ENCODE peak calls at places on chromosome 14, in nine cellular contexts. V is heart right ventricle; Q is esophagus squamous epithelium; N is substantia nigra; L is psoas muscle; W is cardiac muscle cell; X is heart left ventricle; A is WERI-Rb-1; Z is CD8-positive, alpha-beta memory T cell. O is an unnamed sample.

GRCh38 chr14:97218336-97218712 is 421.1 kb downstream of the VRK1 start:
- DNase-seq in V (no peak), Q (no peak), N (no peak), L (no peak), W (no peak), X (no peak), A (no peak), Z (no peak), O (no peak)

GRCh38 chr14:34035177-34035933 is 84.5 kb upstream of the EGLN3 start:
- DNase-seq in V (peak), Q (no peak), N (no peak), L (no peak), W (no peak), X (peak), A (no peak), Z (no peak), O (no peak)

GRCh38 chr14:80634106-80634758 is 307.3 kb downstream of the CEP128 start:
- DNase-seq in V (no peak), Q (no peak), N (no peak), L (no peak), W (peak), X (no peak), A (no peak), Z (no peak), O (no peak)

GRCh38 chr14:61524936-61525292 is 170.4 kb upstream of the HIF1A start:
- DNase-seq in V (no peak), Q (no peak), N (no peak), L (no peak), W (no peak), X (no peak), A (no peak), Z (no peak), O (no peak)

GRCh38 chr14:84425968-84426367 is 1104.0 kb upstream of the FLRT2 start:
- DNase-seq in V (no peak), Q (no peak), N (no peak), L (no peak), W (no peak), X (no peak), A (no peak), Z (no peak), O (no peak)

GRCh38 chr14:36981832-36982528 is 190.4 kb downstream of the SLC25A21 start:
- DNase-seq in V (no peak), Q (no peak), N (no peak), L (no peak), W (no peak), X (no peak), A (no peak), Z (no peak), O (no peak)

GRCh38 chr14:62662811-62663477 is 382.3 kb downstream of the KCNH5 start:
- DNase-seq in V (no peak), Q (no peak), N (no peak), L (no peak), W (peak), X (no peak), A (peak), Z (no peak), O (no peak)

GRCh38 chr14:60648934-60649814 is at the start of gene SIX1:
- DNase-seq in V (peak), Q (no peak), N (peak), L (peak), W (peak), X (peak), A (peak), Z (no peak), O (no peak)

GRCh38 chr14:47442206-47442605 is 233.2 kb downstream of the MDGA2 start:
- DNase-seq in V (peak), Q (no peak), N (peak), L (no peak), W (peak), X (no peak), A (peak), Z (no peak), O (no peak)

GRCh38 chr14:35687335-35687939 is 121.7 kb downstream of the RALGAPA1 start:
- DNase-seq in V (no peak), Q (no peak), N (peak), L (no peak), W (peak), X (no peak), A (peak), Z (no peak), O (no peak)

GRCh38 chr14:98580131-98580678 is 691.8 kb downstream of the BCL11B start:
- DNase-seq in V (no peak), Q (no peak), N (no peak), L (no peak), W (no peak), X (no peak), A (no peak), Z (no peak), O (no peak)

GRCh38 chr14:92565040-92565717 is 51.6 kb downstream of the RIN3 start:
- DNase-seq in V (no peak), Q (no peak), N (no peak), L (no peak), W (no peak), X (no peak), A (no peak), Z (no peak), O (no peak)

GRCh38 chr14:91719839-91720238 is 12.0 kb downstream of the CATSPERB start:
- DNase-seq in V (no peak), Q (no peak), N (no peak), L (no peak), W (no peak), X (no peak), A (no peak), Z (no peak), O (no peak)

GRCh38 chr14:60724080-60724618 is at the start of gene SIX4:
- DNase-seq in V (peak), Q (no peak), N (peak), L (peak), W (peak), X (peak), A (peak), Z (no peak), O (no peak)

GRCh38 chr14:91417983-91418386 is 365 bp upstream of the CCDC88C start:
- DNase-seq in V (no peak), Q (no peak), N (peak), L (peak), W (peak), X (no peak), A (peak), Z (peak), O (peak)

GRCh38 chr14:72839753-72840390 is 54.0 kb downstream of the DPF3 start:
- DNase-seq in V (no peak), Q (no peak), N (no peak), L (no peak), W (no peak), X (no peak), A (no peak), Z (no peak), O (no peak)

GRCh38 chr14:29709490-29709889 is 218.2 kb downstream of the PRKD1 start:
- DNase-seq in V (no peak), Q (no peak), N (no peak), L (no peak), W (peak), X (no peak), A (no peak), Z (no peak), O (no peak)

GRCh38 chr14:35492569-35493014 is 41.4 kb upstream of the INSM2 start:
- DNase-seq in V (no peak), Q (no peak), N (no peak), L (no peak), W (no peak), X (no peak), A (no peak), Z (no peak), O (no peak)

GRCh38 chr14:71698027-71698426 is 234.2 kb upstream of the RGS6 start:
- DNase-seq in V (no peak), Q (no peak), N (no peak), L (no peak), W (no peak), X (no peak), A (no peak), Z (no peak), O (no peak)

GRCh38 chr14:50736932-50737419 is 68.9 kb upstream of the SAV1 start:
- DNase-seq in V (no peak), Q (no peak), N (no peak), L (no peak), W (no peak), X (no peak), A (no peak), Z (no peak), O (no peak)

DNA sequence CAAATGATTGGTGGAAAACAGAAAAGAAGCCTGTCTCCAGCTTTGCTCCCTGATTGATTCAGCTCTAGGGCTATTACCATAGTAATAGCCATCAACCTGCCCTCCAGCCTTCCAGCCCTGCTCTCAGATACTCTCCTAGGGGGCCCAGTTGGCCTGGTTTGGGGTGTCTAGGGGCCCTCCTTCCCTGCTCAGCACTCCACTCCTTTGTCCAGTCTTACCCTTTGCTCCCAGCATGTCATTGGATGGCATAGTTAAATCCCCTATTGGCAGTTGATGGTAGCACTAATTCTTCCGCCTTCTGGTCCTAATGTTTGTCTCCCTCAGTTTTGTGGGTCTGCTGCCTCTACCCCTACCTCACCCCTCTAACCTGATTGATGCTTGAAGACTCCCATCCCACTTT is 175.4 kb upstream of the PELI2 start:
- DNase-seq in V (no peak), Q (no peak), N (no peak), L (no peak), W (no peak), X (no peak), A (no peak), Z (no peak), O (no peak)
- H3K27ac ChIP-seq in V (no peak), Q (no peak), N (no peak), L (no peak), W (no peak), X (no peak), A (no peak), Z (no peak), O (no peak)

GRCh38 chr14:99753225-99754140 is 39.7 kb upstream of the EML1 start:
- DNase-seq in V (no peak), Q (no peak), N (no peak), L (no peak), W (no peak), X (no peak), A (peak), Z (no peak), O (no peak)
- H3K27ac ChIP-seq in V (no peak), Q (peak), N (no peak), L (no peak), W (no peak), X (no peak), A (peak), Z (no peak), O (no peak)

DNA sequence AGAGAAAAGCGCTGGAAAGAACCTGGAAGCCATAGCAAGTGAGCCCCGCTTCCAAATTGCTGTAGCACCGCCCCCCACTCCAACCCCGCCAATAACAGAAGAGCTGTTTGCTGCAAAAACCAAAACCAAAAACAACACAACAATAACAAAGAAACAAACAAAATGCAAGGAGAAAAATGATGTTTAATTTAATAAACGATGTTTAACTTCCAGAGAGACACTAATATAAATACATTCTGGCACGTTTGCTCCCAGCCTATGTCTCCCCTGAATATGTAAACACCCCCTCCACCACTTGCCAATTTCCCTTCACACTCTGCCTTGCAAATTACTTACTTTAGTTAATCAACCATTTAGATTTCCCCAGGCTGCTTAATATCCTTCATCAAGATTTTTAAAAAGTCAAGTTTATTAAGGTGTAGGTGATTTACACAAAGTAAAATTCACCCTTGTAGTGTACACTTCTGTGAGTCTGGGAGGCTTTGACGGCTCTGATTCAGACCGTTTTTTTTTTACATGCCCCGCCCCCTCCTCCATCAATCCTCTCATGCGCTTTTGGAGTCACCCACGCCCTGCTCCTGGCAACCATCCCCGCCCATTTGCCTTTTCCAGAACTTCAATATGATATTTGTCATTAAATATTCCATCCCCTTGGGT is 482 bp upstream of the IFI27L2 start:
- DNase-seq in V (peak), Q (no peak), N (peak), L (peak), W (peak), X (peak), A (peak), Z (peak), O (peak)
- H3K27ac ChIP-seq in V (peak), Q (peak), N (peak), L (no peak), W (peak), X (peak), A (peak), Z (no peak), O (peak)

DNA sequence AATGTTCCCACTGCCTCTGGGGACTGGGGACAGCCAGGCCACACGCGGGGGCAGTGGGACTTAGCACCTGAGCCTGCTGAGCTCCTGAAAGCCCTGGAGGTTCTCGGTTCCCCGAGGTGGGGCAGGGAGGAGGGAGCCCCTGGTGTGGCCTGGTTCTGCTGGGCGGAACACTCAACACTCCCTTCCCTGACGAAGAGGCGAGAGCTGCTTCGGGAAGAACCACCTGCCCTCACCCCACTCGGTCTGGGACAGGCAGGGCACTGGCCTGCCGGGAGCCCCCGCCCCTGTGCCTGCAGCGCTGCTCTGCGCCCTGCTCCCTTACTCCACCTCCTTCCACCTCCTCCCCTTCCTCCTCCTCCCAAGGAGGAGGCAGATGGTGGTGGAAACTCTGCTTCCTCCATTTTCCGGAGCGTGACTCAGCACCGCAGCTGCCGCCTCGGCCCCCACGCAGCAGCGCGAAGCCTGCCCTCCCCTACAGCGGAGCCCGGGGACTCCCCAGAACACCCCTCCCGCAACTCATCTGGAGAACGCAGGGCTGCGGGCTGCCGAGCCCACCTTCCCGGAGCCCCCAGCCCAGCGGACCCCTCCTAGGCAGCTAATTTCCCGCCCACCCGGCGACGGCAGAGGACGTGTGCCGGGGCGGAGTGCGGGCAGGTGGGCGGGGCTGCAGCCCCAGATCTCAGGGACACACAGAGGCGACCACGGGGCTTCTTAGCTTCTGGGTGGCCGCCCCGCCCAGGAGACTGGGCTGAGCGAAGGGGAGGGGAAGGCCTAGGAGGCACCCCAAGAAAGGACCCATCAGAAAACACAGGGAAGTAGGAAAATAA is 11.7 kb upstream of the INF2 start:
- DNase-seq in V (peak), Q (no peak), N (peak), L (peak), W (peak), X (peak), A (peak), Z (peak), O (peak)
- H3K27ac ChIP-seq in V (peak), Q (peak), N (peak), L (peak), W (peak), X (peak), A (peak), Z (peak), O (peak)

GRCh38 chr14:68946423-68946822 is 32.7 kb downstream of the ACTN1 start:
- DNase-seq in V (no peak), Q (no peak), N (no peak), L (no peak), W (no peak), X (no peak), A (no peak), Z (no peak), O (no peak)

GRCh38 chr14:68945585-68946289 is 33.4 kb downstream of the ACTN1 start:
- DNase-seq in V (no peak), Q (no peak), N (no peak), L (no peak), W (no peak), X (no peak), A (no peak), Z (no peak), O (no peak)

GRCh38 chr14:68943107-68943506 is 36.0 kb downstream of the ACTN1 start:
- DNase-seq in V (no peak), Q (no peak), N (no peak), L (no peak), W (no peak), X (no peak), A (no peak), Z (no peak), O (no peak)

GRCh38 chr14:68944162-68944561 is 34.9 kb downstream of the ACTN1 start:
- DNase-seq in V (no peak), Q (no peak), N (no peak), L (no peak), W (no peak), X (no peak), A (no peak), Z (no peak), O (no peak)

DNA sequence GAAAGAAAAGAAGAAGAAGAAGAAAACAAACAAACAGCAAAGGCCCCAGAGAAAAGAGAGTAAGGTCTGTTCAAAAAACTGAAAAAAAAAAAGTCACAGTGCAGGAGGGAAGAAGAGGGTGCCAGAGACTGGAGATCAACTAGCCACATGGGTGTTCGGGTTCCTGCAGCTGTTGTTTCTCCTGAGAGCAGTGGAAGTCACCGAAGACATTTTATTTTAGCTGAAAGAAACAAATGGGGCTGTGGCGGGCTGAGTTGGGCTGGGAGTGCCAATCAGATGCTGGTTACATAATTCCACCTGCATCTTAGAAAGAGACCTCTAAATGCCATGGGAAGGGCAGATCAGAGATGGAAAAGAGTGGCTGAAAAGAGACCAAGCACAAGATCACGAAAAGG is 33.9 kb downstream of the ACTN1 start:
- DNase-seq in V (no peak), Q (no peak), N (no peak), L (no peak), W (no peak), X (no peak), A (no peak), Z (no peak), O (no peak)
- H3K27ac ChIP-seq in V (no peak), Q (peak), N (no peak), L (no peak), W (no peak), X (no peak), A (no peak), Z (no peak), O (peak)

GRCh38 chr14:24317141-24317927 is 6.0 kb downstream of the LTB4R start:
- DNase-seq in V (no peak), Q (no peak), N (no peak), L (no peak), W (peak), X (no peak), A (no peak), Z (no peak), O (no peak)

GRCh38 chr14:24314377-24315193 is 3.3 kb downstream of the LTB4R start:
- DNase-seq in V (no peak), Q (no peak), N (no peak), L (no peak), W (no peak), X (no peak), A (no peak), Z (no peak), O (no peak)

GRCh38 chr14:24315243-24315806 is 4.0 kb downstream of the LTB4R start:
- DNase-seq in V (no peak), Q (no peak), N (no peak), L (no peak), W (no peak), X (no peak), A (no peak), Z (no peak), O (no peak)

GRCh38 chr14:24315807-24316596 is 4.7 kb downstream of the LTB4R start:
- DNase-seq in V (peak), Q (no peak), N (no peak), L (peak), W (peak), X (no peak), A (no peak), Z (no peak), O (no peak)

DNA sequence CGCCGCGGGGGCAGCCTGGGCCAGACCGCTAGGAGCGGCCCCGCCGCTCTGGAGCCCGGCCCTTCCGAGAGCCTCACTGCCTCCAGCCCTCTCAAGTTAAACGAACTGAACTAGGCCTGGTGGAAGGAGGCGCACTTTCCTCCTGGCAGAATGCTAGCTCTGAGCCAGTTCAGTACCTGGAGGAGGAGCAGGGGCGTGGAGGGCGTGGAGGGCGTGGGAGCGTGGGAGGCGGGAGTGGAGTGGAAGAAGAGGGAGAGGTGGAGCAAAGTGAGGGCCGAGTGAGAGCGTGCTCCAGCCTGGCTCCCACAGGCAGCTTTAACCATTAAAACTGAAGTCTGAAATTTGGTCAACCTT is 5.3 kb downstream of the LTB4R start:
- DNase-seq in V (no peak), Q (no peak), N (no peak), L (no peak), W (no peak), X (no peak), A (no peak), Z (no peak), O (no peak)
- H3K27ac ChIP-seq in V (no peak), Q (peak), N (no peak), L (peak), W (no peak), X (no peak), A (no peak), Z (no peak), O (no peak)

GRCh38 chr14:94394025-94394493 is 5.7 kb upstream of the SERPINA1 start:
- DNase-seq in V (no peak), Q (no peak), N (no peak), L (no peak), W (no peak), X (no peak), A (no peak), Z (no peak), O (no peak)

GRCh38 chr14:94395306-94395899 is 7.0 kb upstream of the SERPINA1 start:
- DNase-seq in V (no peak), Q (no peak), N (no peak), L (no peak), W (peak), X (no peak), A (no peak), Z (no peak), O (no peak)

GRCh38 chr14:94393474-94393873 is 5.1 kb upstream of the SERPINA1 start:
- DNase-seq in V (no peak), Q (no peak), N (no peak), L (no peak), W (no peak), X (no peak), A (no peak), Z (no peak), O (no peak)

GRCh38 chr14:94395900-94396574 is 7.6 kb upstream of the SERPINA1 start:
- DNase-seq in V (no peak), Q (no peak), N (no peak), L (no peak), W (no peak), X (no peak), A (no peak), Z (no peak), O (no peak)

GRCh38 chr14:94394594-94395305 is 6.3 kb upstream of the SERPINA1 start:
- DNase-seq in V (peak), Q (no peak), N (peak), L (peak), W (peak), X (peak), A (no peak), Z (no peak), O (peak)
- H3K27ac ChIP-seq in V (no peak), Q (no peak), N (no peak), L (no peak), W (no peak), X (no peak), A (no peak), Z (no peak), O (no peak)